ENCODE peak calls at places on chromosomes 5 and 9, in seven cellular contexts. V is effector memory CD4-positive, alpha-beta T cell; P is adrenal gland; J is upper lobe of right lung; O is stomach; M is choroid plexus epithelial cell; G is CD4-positive, CD25-positive, alpha-beta regulatory T cell. Q is an unnamed sample.

GRCh38 chr9:129166962-129167557 is 11.0 kb downstream of the IER5L start:
- DNase-seq in V (no peak), J (peak), G (no peak), O (peak), M (peak), P (peak), Q (peak)

GRCh38 chr5:126414874-126415502 is 8.2 kb upstream of the GRAMD2B start:
- DNase-seq in P (peak), G (no peak), J (no peak), O (no peak), V (no peak), M (peak), Q (no peak)

GRCh38 chr9:137448569-137448962 is 7.4 kb upstream of the ENTPD8 start:
- DNase-seq in J (no peak), M (no peak), P (no peak), V (no peak), G (no peak), O (no peak), Q (no peak)

GRCh38 chr5:40915341-40915926 is 6.1 kb downstream of the C7 start:
- DNase-seq in O (no peak), V (no peak), M (no peak), J (no peak), P (no peak), G (no peak), Q (no peak)

GRCh38 chr5:115977988-115978387 is 15.7 kb downstream of the LVRN start:
- DNase-seq in O (no peak), V (no peak), J (no peak), P (no peak), M (peak), G (no peak), Q (no peak)

GRCh38 chr5:95866431-95867063 is 44.0 kb upstream of the GLRX start:
- DNase-seq in V (no peak), J (no peak), P (no peak), G (no peak), O (no peak), M (peak), Q (no peak)

GRCh38 chr5:55344392-55344992 is 36.7 kb downstream of the MTREX start:
- DNase-seq in J (no peak), G (peak), P (peak), O (peak), M (peak), V (peak), Q (peak)

GRCh38 chr5:28402590-28403301 is 1364.4 kb upstream of the CDH9 start:
- DNase-seq in J (no peak), G (no peak), O (no peak), M (no peak), P (no peak), V (no peak), Q (no peak)

GRCh38 chr9:91253488-91253887 is 108.2 kb downstream of the AUH start:
- DNase-seq in J (no peak), P (no peak), G (peak), M (peak), V (no peak), O (no peak), Q (peak)

GRCh38 chr9:107929439-107929838 is 439.9 kb upstream of the KLF4 start:
- DNase-seq in O (peak), G (no peak), P (peak), J (peak), V (no peak), M (peak), Q (no peak)

GRCh38 chr9:127608104-127608966 is 3.7 kb upstream of the STXBP1 start:
- DNase-seq in M (peak), P (peak), O (peak), J (peak), G (peak), V (peak), Q (peak)

GRCh38 chr9:86983260-86984255 is 36.3 kb upstream of the GAS1 start:
- DNase-seq in M (peak), G (no peak), V (no peak), P (peak), J (no peak), O (no peak), Q (no peak)

GRCh38 chr9:86985132-86985531 is 37.8 kb upstream of the GAS1 start:
- DNase-seq in J (no peak), M (no peak), V (no peak), G (no peak), O (no peak), P (no peak), Q (no peak)

GRCh38 chr9:86993830-86994229 is 46.5 kb upstream of the GAS1 start:
- DNase-seq in J (no peak), P (no peak), G (no peak), O (no peak), V (no peak), M (no peak), Q (no peak)

GRCh38 chr9:86990276-86990675 is 43.0 kb upstream of the GAS1 start:
- DNase-seq in P (no peak), V (no peak), J (no peak), M (peak), G (no peak), O (no peak), Q (no peak)

DNA sequence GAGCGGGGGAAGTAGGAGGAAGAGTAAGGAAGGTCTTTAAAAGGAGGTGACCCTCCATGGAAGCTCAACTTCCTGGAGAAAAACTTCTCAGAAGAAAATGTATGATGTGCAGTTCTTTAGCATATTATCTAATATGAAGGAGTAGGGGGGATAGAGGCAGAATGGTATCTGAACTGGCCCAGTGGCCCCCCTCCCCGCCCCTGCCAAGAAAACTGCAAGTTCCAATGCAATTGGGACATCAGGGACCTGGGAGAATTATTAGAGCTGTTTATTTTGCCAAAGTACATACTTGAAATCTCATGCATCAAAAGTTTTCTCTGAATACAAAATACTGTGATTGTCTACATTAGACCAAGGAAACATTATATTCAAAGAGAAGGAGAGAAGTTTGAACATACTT is 40.6 kb upstream of the GAS1 start:
- DNase-seq in J (no peak), G (no peak), V (no peak), P (no peak), M (no peak), O (no peak), Q (no peak)
- H3K4me3 ChIP-seq in J (no peak), G (no peak), V (no peak), P (no peak), M (no peak), O (no peak), Q (no peak)

DNA sequence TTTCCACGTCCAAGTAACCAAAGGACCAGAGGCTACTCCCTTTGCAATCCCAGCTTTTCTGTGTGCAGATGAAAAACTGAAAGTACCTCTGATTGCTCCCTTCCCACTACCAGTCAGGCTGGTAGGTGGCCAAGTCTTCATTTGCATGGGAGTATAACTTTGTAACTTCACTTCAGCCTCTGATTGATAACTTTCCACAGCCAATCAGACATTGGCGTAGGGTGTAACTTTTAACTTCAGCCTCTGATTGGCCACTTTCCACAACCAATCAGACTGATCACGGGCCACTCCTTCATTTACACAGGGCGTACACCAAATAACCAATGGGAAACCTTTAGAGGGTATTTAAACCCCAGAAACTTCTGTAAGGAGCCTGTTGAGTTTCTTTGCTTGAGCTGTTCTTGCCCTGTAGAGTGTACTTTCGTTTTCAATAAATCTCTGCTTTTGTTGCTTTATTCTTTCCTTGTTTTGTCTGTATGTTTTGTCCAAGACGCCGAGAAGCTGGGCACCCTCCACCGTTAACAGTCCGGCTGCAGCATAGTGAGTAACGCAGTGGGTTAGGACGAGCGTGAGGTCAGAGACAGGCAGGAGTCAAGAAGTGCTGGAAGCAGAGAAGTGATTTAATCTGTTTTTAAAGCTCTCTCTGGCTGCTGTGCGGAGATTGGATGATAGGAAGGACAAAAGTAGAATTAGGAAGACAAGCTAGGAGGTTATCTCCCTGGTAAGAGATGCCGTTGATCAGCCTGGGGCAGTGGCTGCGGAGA is 3.5 kb upstream of the EXOSC2 start:
- DNase-seq in G (no peak), V (no peak), M (peak), O (peak), J (no peak), P (peak), Q (peak)
- H3K4me3 ChIP-seq in G (no peak), V (no peak), M (peak), O (peak), J (peak), P (no peak), Q (peak)

GRCh38 chr5:59793000-59793399 is 100.5 kb downstream of the PDE4D start:
- DNase-seq in J (no peak), M (peak), V (no peak), O (no peak), P (no peak), G (no peak), Q (no peak)

GRCh38 chr5:59789894-59790293 is 103.6 kb downstream of the PDE4D start:
- DNase-seq in O (no peak), J (no peak), P (no peak), G (no peak), V (no peak), M (no peak), Q (no peak)

GRCh38 chr5:59790399-59791130 is 103.0 kb downstream of the PDE4D start:
- DNase-seq in P (no peak), G (no peak), V (no peak), M (peak), O (no peak), J (no peak), Q (no peak)

GRCh38 chr5:59791602-59792001 is 101.9 kb downstream of the PDE4D start:
- DNase-seq in V (no peak), J (no peak), P (no peak), G (no peak), O (no peak), M (no peak), Q (no peak)

GRCh38 chr5:59791131-59791485 is 102.4 kb downstream of the PDE4D start:
- DNase-seq in P (no peak), O (no peak), G (no peak), M (no peak), V (no peak), J (no peak), Q (no peak)
- H3K4me3 ChIP-seq in P (no peak), O (no peak), G (no peak), M (no peak), V (no peak), J (no peak), Q (no peak)

DNA sequence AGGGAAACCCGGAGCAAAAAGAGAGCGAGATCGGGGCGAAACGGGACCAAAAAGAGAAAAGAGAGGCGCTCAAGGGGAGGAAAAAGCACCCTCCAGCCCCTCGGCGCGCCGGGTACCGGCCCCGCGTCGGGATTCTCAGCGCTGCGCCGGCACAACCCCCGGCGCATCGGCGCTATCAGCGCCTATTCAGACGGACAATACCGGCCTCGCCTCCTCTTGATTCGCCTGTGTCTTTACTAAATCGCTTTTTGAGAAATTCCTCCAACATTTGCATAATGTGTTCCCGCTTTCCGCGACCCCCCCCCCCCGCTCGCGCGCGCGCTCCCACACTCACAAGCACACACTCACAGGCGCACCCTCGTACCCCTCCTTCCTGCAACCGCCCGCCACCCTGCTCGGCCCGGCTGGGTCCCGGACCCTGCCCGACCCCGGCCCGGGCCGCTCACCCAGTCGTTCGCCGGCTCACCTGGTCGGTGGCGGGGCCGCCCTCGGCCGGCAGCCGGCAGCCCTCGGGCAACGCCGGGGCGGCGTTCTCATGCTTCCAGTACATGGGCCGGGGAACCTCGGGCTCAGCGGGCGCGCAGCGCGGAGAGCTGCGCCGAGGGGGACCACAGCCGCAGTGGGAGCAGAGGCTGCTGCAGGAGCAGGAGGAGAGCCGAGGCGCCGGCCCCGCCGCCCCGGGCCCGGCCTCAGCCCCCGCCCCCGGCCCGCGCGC is 409 bp downstream of the LHX6 start:
- DNase-seq in M (no peak), J (no peak), V (no peak), G (no peak), P (no peak), O (no peak), Q (no peak)
- H3K4me3 ChIP-seq in M (no peak), J (peak), V (no peak), G (no peak), P (no peak), O (peak), Q (no peak)

DNA sequence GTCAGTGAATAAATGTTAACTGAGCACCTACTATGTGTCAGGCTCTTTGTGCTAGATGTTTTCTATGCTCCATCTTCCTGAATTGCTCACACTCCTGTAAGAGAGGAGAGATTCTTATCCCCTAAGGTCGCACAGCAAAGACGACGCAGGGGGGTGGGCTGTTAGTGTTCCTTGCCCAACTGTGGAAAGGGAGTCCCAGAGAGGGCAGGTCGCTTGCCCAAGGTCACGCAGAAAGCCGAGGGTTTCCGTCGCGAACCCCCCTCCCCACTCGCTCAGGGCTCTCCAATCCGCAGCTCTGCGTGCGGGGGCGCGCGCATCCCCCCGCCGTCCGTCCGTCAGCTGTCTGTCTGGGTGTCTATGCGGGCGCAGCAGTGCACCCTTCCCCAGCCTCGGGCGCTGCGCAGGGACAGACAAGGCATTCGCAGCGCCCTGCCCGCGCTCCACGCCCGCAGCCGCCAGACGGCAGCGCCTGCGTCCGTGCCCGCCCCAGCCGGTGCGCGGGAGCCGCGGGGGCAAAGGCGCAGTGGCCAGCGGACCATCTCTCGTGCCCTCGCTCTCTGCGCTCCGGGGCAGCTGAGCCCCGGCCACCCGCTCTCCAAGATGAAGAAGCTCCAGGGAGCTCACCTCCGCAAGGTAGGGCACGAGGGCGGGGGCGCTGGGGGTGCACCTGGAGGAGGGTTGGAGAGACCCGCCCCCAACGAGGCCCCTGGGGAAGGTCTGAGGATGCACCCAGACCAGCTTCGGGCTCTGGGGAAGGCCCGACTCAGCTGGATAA is at the start of gene SLC6A7:
- DNase-seq in M (no peak), J (no peak), V (no peak), O (no peak), G (no peak), P (no peak), Q (no peak)
- H3K4me3 ChIP-seq in M (no peak), J (no peak), V (no peak), O (peak), G (no peak), P (no peak), Q (no peak)

GRCh38 chr9:13568851-13569618 is 289.5 kb upstream of the MPDZ start:
- DNase-seq in J (no peak), P (no peak), O (no peak), V (no peak), M (no peak), G (no peak), Q (no peak)
- H3K4me3 ChIP-seq in J (peak), P (no peak), O (peak), V (no peak), M (peak), G (no peak), Q (no peak)

GRCh38 chr5:159392881-159393280 is 62.6 kb upstream of the IL12B start:
- DNase-seq in O (no peak), J (no peak), M (no peak), P (no peak), V (no peak), G (no peak), Q (no peak)

GRCh38 chr5:159393854-159394274 is 63.6 kb upstream of the IL12B start:
- DNase-seq in P (no peak), M (no peak), V (no peak), G (no peak), J (no peak), O (no peak), Q (peak)

GRCh38 chr5:159395202-159395601 is 64.9 kb upstream of the IL12B start:
- DNase-seq in J (no peak), P (no peak), M (no peak), G (no peak), O (no peak), V (no peak), Q (no peak)
- H3K4me3 ChIP-seq in J (no peak), P (no peak), M (no peak), G (no peak), O (no peak), V (no peak), Q (no peak)

Q was measured in Jurkat, Clone E6-1.